ENCODE peak calls at places on chromosomes 13 and 19, in six cellular contexts. One of them, this sample, is unnamed.
A peak's percentile ranks its signal among the peaks of the same experiment; 100 is the strongest.

GRCh38 chr19:4390862-4391693 is 9.3 kb downstream of the SH3GL1 start:
- DNase-seq in GM12891: no peak
- DNase-seq in H1: no peak
- DNase-seq in SK-N-SH: no peak
- DNase-seq in K562: no peak
- DNase-seq in HepG2: peak; percentile 91
- DNase-seq in this sample: no peak

GRCh38 chr19:1938071-1938470 is 2.9 kb upstream of the CSNK1G2 start:
- DNase-seq in GM12891: no peak
- DNase-seq in H1: no peak
- DNase-seq in SK-N-SH: no peak
- DNase-seq in K562: no peak
- DNase-seq in HepG2: no peak
- DNase-seq in this sample: no peak

GRCh38 chr19:14432817-14433453 is at the start of gene PKN1:
- DNase-seq in GM12891: peak; percentile 81
- DNase-seq in H1: no peak
- DNase-seq in SK-N-SH: peak; percentile 95
- DNase-seq in K562: peak; percentile 95
- DNase-seq in HepG2: no peak
- DNase-seq in this sample: peak; percentile 83

GRCh38 chr13:30088312-30088855 is 219.0 kb downstream of the KATNAL1 start:
- DNase-seq in GM12891: no peak
- DNase-seq in H1: no peak
- DNase-seq in SK-N-SH: no peak
- DNase-seq in K562: no peak
- DNase-seq in HepG2: no peak
- DNase-seq in this sample: no peak

GRCh38 chr19:15702590-15702930 is 25.3 kb upstream of the OR10H2 start:
- DNase-seq in GM12891: no peak
- DNase-seq in H1: no peak
- DNase-seq in SK-N-SH: peak; percentile 31
- DNase-seq in K562: peak; percentile 28
- DNase-seq in HepG2: peak; percentile 83
- DNase-seq in this sample: no peak

GRCh38 chr19:19399733-19400438 is 5.6 kb upstream of the GATAD2A start:
- DNase-seq in GM12891: no peak
- DNase-seq in H1: no peak
- DNase-seq in SK-N-SH: peak; percentile 46
- DNase-seq in K562: no peak
- DNase-seq in HepG2: no peak
- DNase-seq in this sample: no peak

GRCh38 chr19:1680976-1681375 is 28.6 kb upstream of the TCF3 start:
- DNase-seq in GM12891: no peak
- DNase-seq in H1: no peak
- DNase-seq in SK-N-SH: peak; percentile 30
- DNase-seq in K562: no peak
- DNase-seq in HepG2: no peak
- DNase-seq in this sample: no peak

GRCh38 chr13:19634129-19634740 is 776 bp downstream of the MPHOSPH8 start:
- DNase-seq in GM12891: no peak
- DNase-seq in H1: no peak
- DNase-seq in SK-N-SH: peak; percentile 19
- DNase-seq in K562: no peak
- DNase-seq in HepG2: peak; percentile 18
- DNase-seq in this sample: no peak

GRCh38 chr13:100544866-100545683 is 43.5 kb downstream of the GGACT start:
- DNase-seq in GM12891: no peak
- DNase-seq in H1: no peak
- DNase-seq in SK-N-SH: no peak
- DNase-seq in K562: no peak
- DNase-seq in HepG2: no peak
- DNase-seq in this sample: no peak

GRCh38 chr19:650121-650520 is 10.4 kb downstream of the FGF22 start:
- DNase-seq in GM12891: no peak
- DNase-seq in H1: no peak
- DNase-seq in SK-N-SH: no peak
- DNase-seq in K562: no peak
- DNase-seq in HepG2: no peak
- DNase-seq in this sample: no peak

GRCh38 chr19:17889609-17890214 is 18.0 kb downstream of the SLC5A5 start:
- DNase-seq in GM12891: no peak
- DNase-seq in H1: no peak
- DNase-seq in SK-N-SH: no peak
- DNase-seq in K562: peak; percentile 48
- DNase-seq in HepG2: peak; percentile 32
- DNase-seq in this sample: no peak

GRCh38 chr19:38134538-38135149 is 89.4 kb downstream of the DPF1 start:
- DNase-seq in GM12891: no peak
- DNase-seq in H1: no peak
- DNase-seq in SK-N-SH: peak; percentile 65
- DNase-seq in K562: peak; percentile 73
- DNase-seq in HepG2: peak; percentile 38
- DNase-seq in this sample: no peak

GRCh38 chr13:68047889-68048288 is 817.8 kb upstream of the PCDH9 start:
- DNase-seq in GM12891: no peak
- DNase-seq in H1: no peak
- DNase-seq in SK-N-SH: no peak
- DNase-seq in K562: no peak
- DNase-seq in HepG2: no peak
- DNase-seq in this sample: no peak

GRCh38 chr19:51809787-51810186 is 14.8 kb downstream of the FPR3 start:
- DNase-seq in GM12891: no peak
- DNase-seq in H1: no peak
- DNase-seq in SK-N-SH: no peak
- DNase-seq in K562: no peak
- DNase-seq in HepG2: peak; percentile 21
- DNase-seq in this sample: no peak

GRCh38 chr13:73722120-73722519 is 412.1 kb downstream of the KLF12 start:
- DNase-seq in GM12891: peak; percentile 5
- DNase-seq in H1: no peak
- DNase-seq in SK-N-SH: peak; percentile 29
- DNase-seq in K562: no peak
- DNase-seq in HepG2: peak; percentile 5
- DNase-seq in this sample: no peak

GRCh38 chr13:40596484-40596883 is 70.0 kb downstream of the FOXO1 start:
- DNase-seq in GM12891: no peak
- DNase-seq in H1: no peak
- DNase-seq in SK-N-SH: no peak
- DNase-seq in K562: no peak
- DNase-seq in HepG2: no peak
- DNase-seq in this sample: no peak

GRCh38 chr19:41696402-41697197 is 8.5 kb upstream of the CEACAM7 start:
- DNase-seq in GM12891: no peak
- DNase-seq in H1: no peak
- DNase-seq in SK-N-SH: no peak
- DNase-seq in K562: no peak
- DNase-seq in HepG2: no peak
- DNase-seq in this sample: no peak

GRCh38 chr19:33394006-33394722 is 20.7 kb downstream of the CEBPG start:
- DNase-seq in GM12891: peak; percentile 18
- DNase-seq in H1: no peak
- DNase-seq in SK-N-SH: no peak
- DNase-seq in K562: no peak
- DNase-seq in HepG2: peak; percentile 55
- DNase-seq in this sample: peak; percentile 14

GRCh38 chr13:80001510-80001842 is 339.4 kb downstream of the SPRY2 start:
- DNase-seq in GM12891: no peak
- DNase-seq in H1: no peak
- DNase-seq in SK-N-SH: no peak
- DNase-seq in K562: no peak
- DNase-seq in HepG2: no peak
- DNase-seq in this sample: no peak

GRCh38 chr13:94227255-94227879 is 252.1 kb downstream of the DCT start:
- DNase-seq in GM12891: no peak
- DNase-seq in H1: no peak
- DNase-seq in SK-N-SH: no peak
- DNase-seq in K562: no peak
- DNase-seq in HepG2: no peak
- DNase-seq in this sample: no peak

GRCh38 chr19:34996978-34997640 is 3.0 kb upstream of the GRAMD1A start:
- DNase-seq in GM12891: no peak
- DNase-seq in H1: no peak
- DNase-seq in SK-N-SH: no peak
- DNase-seq in K562: no peak
- DNase-seq in HepG2: peak; percentile 79
- DNase-seq in this sample: no peak

GRCh38 chr19:34991542-34992333 is 8.4 kb upstream of the GRAMD1A start:
- DNase-seq in GM12891: no peak
- DNase-seq in H1: no peak
- DNase-seq in SK-N-SH: no peak
- DNase-seq in K562: no peak
- DNase-seq in HepG2: no peak
- DNase-seq in this sample: no peak

GRCh38 chr19:34995551-34995950 is 4.6 kb upstream of the GRAMD1A start:
- DNase-seq in GM12891: no peak
- DNase-seq in H1: no peak
- DNase-seq in SK-N-SH: no peak
- DNase-seq in K562: no peak
- DNase-seq in HepG2: peak; percentile 84
- DNase-seq in this sample: no peak

GRCh38 chr19:34994286-34994642 is 5.9 kb upstream of the GRAMD1A start:
- DNase-seq in GM12891: no peak
- DNase-seq in H1: no peak
- DNase-seq in SK-N-SH: no peak
- DNase-seq in K562: no peak
- DNase-seq in HepG2: no peak
- DNase-seq in this sample: no peak

DNA sequence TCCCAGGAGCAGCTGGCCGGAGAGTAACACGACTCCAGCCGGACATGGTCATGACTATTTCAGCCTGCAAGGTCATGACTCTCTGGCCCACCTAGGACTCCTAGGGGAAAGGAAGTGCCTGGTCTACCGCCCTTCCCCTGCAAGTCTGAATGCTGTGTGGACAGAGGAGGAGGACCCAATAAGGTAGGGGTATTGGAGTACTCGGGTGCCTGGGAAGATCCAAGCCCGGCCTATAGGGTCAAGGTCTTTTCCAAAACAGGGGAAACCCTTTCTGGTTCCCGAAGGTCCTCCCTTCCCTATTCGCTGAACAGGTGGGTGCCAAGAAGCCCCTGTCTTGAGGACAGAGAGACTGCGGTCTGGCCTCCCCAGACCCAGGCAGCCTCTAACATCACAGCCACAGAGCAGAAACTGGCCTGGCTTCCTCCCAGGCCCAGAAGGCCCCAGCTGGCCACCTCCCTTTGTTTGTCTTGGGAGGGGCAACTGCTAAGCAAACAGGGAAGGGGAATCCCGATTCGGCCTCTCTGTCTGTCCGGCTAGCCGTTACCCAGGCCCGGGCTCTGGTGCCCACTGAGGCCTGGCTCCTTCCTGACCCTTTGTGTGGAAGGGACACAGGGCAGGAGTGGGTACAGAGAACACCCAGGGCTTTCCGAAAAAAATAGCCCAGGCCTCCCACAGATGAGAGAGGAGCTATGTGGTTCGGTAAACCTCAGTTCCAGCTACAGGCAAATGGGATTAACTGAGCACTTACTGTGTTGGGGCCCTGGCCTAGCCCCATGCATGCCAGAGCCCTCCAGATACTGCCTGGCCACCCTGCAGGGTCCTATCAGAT is 5.3 kb upstream of the GRAMD1A start:
- DNase-seq in GM12891: no peak
- DNase-seq in H1: no peak
- DNase-seq in SK-N-SH: no peak
- DNase-seq in K562: no peak
- DNase-seq in HepG2: peak; percentile 88
- DNase-seq in this sample: no peak
- TF ChIP-seq POLR2AphosphoS5 in GM12891: no peak
- TF ChIP-seq POLR2AphosphoS5 in H1: no peak
- TF ChIP-seq POLR2AphosphoS5 in SK-N-SH: no peak
- TF ChIP-seq POLR2AphosphoS5 in K562: no peak
- TF ChIP-seq POLR2AphosphoS5 in HepG2: peak; percentile 60
- TF ChIP-seq POLR2AphosphoS5 in this sample: no peak

DNA sequence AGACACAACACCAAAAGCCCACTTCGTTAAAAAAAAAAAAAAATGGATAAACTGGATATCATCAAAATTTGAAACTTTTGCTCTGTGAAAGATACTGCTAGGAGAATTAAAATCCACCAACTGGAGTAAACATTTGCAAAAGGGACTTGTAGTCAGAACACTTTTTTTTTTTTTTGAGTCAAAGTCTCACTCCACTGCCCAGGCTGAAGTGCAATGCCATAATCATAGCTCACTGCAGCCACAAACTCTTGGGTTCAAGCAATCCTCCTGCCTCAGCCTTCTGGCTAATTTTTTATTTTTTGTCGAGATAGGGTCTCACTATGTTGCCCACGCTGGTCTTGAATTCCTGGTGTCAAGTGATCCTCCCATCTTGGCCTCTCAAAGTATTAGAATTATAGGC is 9.7 kb downstream of the ELAVL1 start:
- DNase-seq in GM12891: no peak
- DNase-seq in H1: no peak
- DNase-seq in SK-N-SH: no peak
- DNase-seq in K562: no peak
- DNase-seq in HepG2: no peak
- DNase-seq in this sample: no peak
- TF ChIP-seq TAF1 in GM12891: no peak
- TF ChIP-seq TAF1 in H1: no peak
- TF ChIP-seq TAF1 in SK-N-SH: no peak
- TF ChIP-seq TAF1 in K562: no peak
- TF ChIP-seq TAF1 in HepG2: no peak
- TF ChIP-seq TAF1 in this sample: no peak

DNA sequence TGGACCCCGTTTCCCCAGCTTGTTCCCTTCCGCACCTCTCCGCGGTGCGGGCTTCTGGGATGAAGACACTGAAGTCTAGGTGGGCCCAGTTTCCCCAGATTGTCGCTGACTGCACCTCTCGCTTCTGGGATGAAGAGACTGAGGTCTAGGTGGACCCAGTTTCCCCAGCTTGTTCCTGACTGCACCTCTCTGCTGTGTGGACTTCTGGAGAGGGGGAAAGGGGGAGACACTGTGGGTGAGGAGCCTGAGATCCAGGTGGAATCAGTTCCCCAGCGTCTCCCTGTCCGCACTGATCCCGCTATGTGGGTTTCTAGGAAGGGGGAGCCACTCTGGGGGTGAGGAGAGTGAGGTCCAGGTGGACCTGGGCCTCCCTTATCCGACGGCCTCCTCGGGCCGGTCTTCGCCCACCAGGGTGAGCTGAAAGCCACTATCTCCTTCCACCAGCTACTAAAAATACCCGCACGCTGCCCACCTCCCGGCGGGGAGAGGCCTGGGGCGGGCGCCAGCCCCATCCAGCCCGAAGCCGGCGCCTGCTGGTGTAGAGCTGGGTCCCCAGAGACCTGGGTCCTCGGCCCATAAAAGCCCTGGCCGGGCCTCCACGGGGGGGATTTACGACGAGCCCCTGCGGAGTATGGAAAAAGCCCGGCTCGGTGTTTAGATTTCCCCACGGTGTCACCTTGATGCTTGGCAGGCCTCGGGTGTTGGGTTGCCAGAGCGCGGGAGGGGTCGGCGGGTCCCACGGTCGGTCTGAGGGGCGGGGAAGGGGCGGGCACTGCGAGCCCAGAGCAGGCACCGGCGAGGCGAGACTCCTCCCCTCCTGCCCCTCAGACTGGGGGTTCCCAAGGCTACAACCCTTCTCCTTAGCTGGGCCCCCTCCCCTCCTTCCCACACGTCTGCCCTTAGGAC is 10.6 kb downstream of the FUT6 start:
- DNase-seq in GM12891: no peak
- DNase-seq in H1: no peak
- DNase-seq in SK-N-SH: peak; percentile 89
- DNase-seq in K562: peak; percentile 45
- DNase-seq in HepG2: no peak
- DNase-seq in this sample: peak; percentile 52
- TF ChIP-seq POLR2AphosphoS5 in GM12891: no peak
- TF ChIP-seq POLR2AphosphoS5 in H1: no peak
- TF ChIP-seq POLR2AphosphoS5 in SK-N-SH: peak; percentile 28
- TF ChIP-seq POLR2AphosphoS5 in K562: no peak
- TF ChIP-seq POLR2AphosphoS5 in HepG2: no peak
- TF ChIP-seq POLR2AphosphoS5 in this sample: no peak

GRCh38 chr13:110882228-110882627 is 32.6 kb downstream of the ANKRD10 start:
- DNase-seq in GM12891: no peak
- DNase-seq in H1: no peak
- DNase-seq in SK-N-SH: no peak
- DNase-seq in K562: no peak
- DNase-seq in HepG2: no peak
- DNase-seq in this sample: no peak
- TF ChIP-seq TAF1 in GM12891: no peak
- TF ChIP-seq TAF1 in H1: no peak
- TF ChIP-seq TAF1 in SK-N-SH: no peak
- TF ChIP-seq TAF1 in K562: no peak
- TF ChIP-seq TAF1 in HepG2: no peak
- TF ChIP-seq TAF1 in this sample: no peak

This sample was measured in GM12892.